ENCODE peak calls at places on chromosomes 13 and 19, in four cellular contexts. H is cardiac muscle cell, O is iris pigment epithelial cell, V is frontal cortex. T is an unnamed sample.

GRCh38 chr19:29550896-29551295 is 25.1 kb downstream of the VSTM2B start:
- DNase-seq in H (no peak), O (no peak), V (no peak), T (no peak)

GRCh38 chr13:22061371-22061805 is 390.5 kb downstream of the FGF9 start:
- DNase-seq in H (no peak), O (no peak), V (peak; percentile 17), T (no peak)

GRCh38 chr19:10468133-10468532 is 35.0 kb downstream of the KEAP1 start:
- DNase-seq in O (no peak), V (no peak), H (no peak), T (no peak)

GRCh38 chr19:38317104-38317612 is 1.4 kb upstream of the YIF1B start:
- DNase-seq in O (no peak), H (no peak), V (no peak), T (no peak)

GRCh38 chr13:106096661-106097092 is 438.8 kb downstream of the EFNB2 start:
- DNase-seq in O (no peak), H (no peak), V (no peak), T (no peak)

GRCh38 chr19:3132971-3133792 is 2.7 kb upstream of the GNA15 start:
- DNase-seq in O (peak; percentile 33), H (no peak), V (no peak), T (peak; percentile 61)

GRCh38 chr19:55370305-55370988 is at the start of gene IL11:
- DNase-seq in V (no peak), O (no peak), H (no peak), T (no peak)

GRCh38 chr19:42281175-42282035 is 12.4 kb downstream of the CIC start:
- DNase-seq in V (no peak), O (no peak), H (peak; percentile 30), T (no peak)

GRCh38 chr19:42683917-42684513 is 56.3 kb downstream of the PSG3 start:
- DNase-seq in O (peak; percentile 36), V (no peak), H (peak; percentile 0), T (no peak)

GRCh38 chr19:48627211-48627864 is 8.0 kb downstream of the SPHK2 start:
- DNase-seq in V (no peak), H (no peak), O (no peak), T (no peak)

GRCh38 chr13:106623799-106624198 is 55.9 kb upstream of the ARGLU1 start:
- DNase-seq in O (no peak), H (no peak), V (no peak), T (no peak)

T was measured in SIG-M5.